ENCODE peak calls at places on chromosomes 1 and 21, in nine cellular contexts. U is memory B cell; F is A549; S is activated B cell treated with CpG ODN at 0.5 μM for 24 hours; O is HS-5; P is activated CD8-positive, alpha-beta memory T cell treated with anti-CD3 and anti-CD28 coated beads for 24 hours; W is effector CD8-positive, alpha-beta T cell; Q is activated CD4-positive, CD25-positive, alpha-beta regulatory T cell; A is NCI-H2081. H is an unnamed sample.

GRCh38 chr1:77796695-77797405 is 17.4 kb downstream of the MIGA1 start:
- DNase-seq in U (no peak), F (no peak), S (no peak), O (no peak), P (no peak), W (no peak), Q (no peak), A (no peak), H (peak; percentile 92)

GRCh38 chr1:63813829-63814277 is 40.0 kb downstream of the ROR1 start:
- DNase-seq in U (no peak), F (no peak), S (no peak), O (no peak), P (no peak), W (no peak), Q (no peak), A (no peak), H (no peak)

GRCh38 chr1:23370744-23371710 is 1.4 kb upstream of the ZNF436 start:
- DNase-seq in U (no peak), F (no peak), S (no peak), O (no peak), P (no peak), W (no peak), Q (no peak), A (no peak), H (no peak)

GRCh38 chr1:15510611-15511405 is 13.2 kb downstream of the CASP9 start:
- DNase-seq in U (no peak), F (no peak), S (no peak), O (no peak), P (no peak), W (no peak), Q (no peak), A (no peak), H (no peak)

GRCh38 chr1:110203021-110203661 is 7.0 kb upstream of the KCNC4 start:
- DNase-seq in U (peak; percentile 76), F (peak; percentile 40), S (no peak), O (peak; percentile 41), P (peak; percentile 76), W (peak; percentile 49), Q (peak; percentile 45), A (peak; percentile 70), H (peak; percentile 59)

GRCh38 chr1:243924188-243924587 is 74.1 kb upstream of the AKT3 start:
- DNase-seq in U (no peak), F (no peak), S (no peak), O (peak; percentile 78), P (no peak), W (no peak), Q (no peak), A (no peak), H (no peak)

GRCh38 chr1:203493901-203494300 is at the start of gene OPTC:
- DNase-seq in U (no peak), F (no peak), S (no peak), O (no peak), P (no peak), W (no peak), Q (no peak), A (no peak), H (no peak)

GRCh38 chr1:165828103-165828558 is 717 bp downstream of the UCK2 start:
- DNase-seq in U (peak; percentile 72), F (peak; percentile 68), S (peak; percentile 54), O (no peak), P (peak; percentile 89), W (peak; percentile 7), Q (peak; percentile 20), A (peak; percentile 77), H (peak; percentile 60)

GRCh38 chr1:198147216-198147615 is 9.6 kb upstream of the NEK7 start:
- DNase-seq in U (no peak), F (no peak), S (no peak), O (no peak), P (no peak), W (no peak), Q (no peak), A (no peak), H (no peak)

GRCh38 chr21:35095859-35096291 is 46.8 kb upstream of the RUNX1 start:
- DNase-seq in U (no peak), F (no peak), S (no peak), O (no peak), P (no peak), W (no peak), Q (no peak), A (no peak), H (no peak)

GRCh38 chr1:30035522-30036228 is 687.7 kb downstream of the MATN1 start:
- DNase-seq in U (no peak), F (no peak), S (no peak), O (no peak), P (peak; percentile 37), W (no peak), Q (no peak), A (no peak), H (no peak)

GRCh38 chr1:18191868-18192155 is 84.2 kb downstream of the IGSF21 start:
- DNase-seq in U (no peak), F (no peak), S (no peak), O (no peak), P (no peak), W (no peak), Q (no peak), A (no peak), H (no peak)

GRCh38 chr1:218460367-218460766 is 115.2 kb downstream of the TGFB2 start:
- DNase-seq in U (no peak), F (peak; percentile 48), S (no peak), O (no peak), P (no peak), W (no peak), Q (no peak), A (no peak), H (peak; percentile 54)

GRCh38 chr21:42850866-42851391 is 28.4 kb downstream of the WDR4 start:
- DNase-seq in U (peak; percentile 49), F (peak; percentile 23), S (peak; percentile 26), O (no peak), P (peak; percentile 72), W (no peak), Q (peak; percentile 13), A (no peak), H (no peak)

GRCh38 chr1:167904641-167905040 is 9.3 kb downstream of the ADCY10 start:
- DNase-seq in U (no peak), F (no peak), S (no peak), O (peak; percentile 64), P (no peak), W (no peak), Q (no peak), A (peak; percentile 37), H (no peak)